ENCODE peak calls at places on chromosomes 11 and 22, in four cellular contexts. G is hepatocyte, Q is aorta, C is HepG2. Z is an unnamed sample.

GRCh38 chr22:23388492-23389009 is 191.5 kb downstream of the IGLL1 start:
- DNase-seq in C (no peak), Q (peak; percentile 47), G (no peak), Z (no peak)

GRCh38 chr11:111833524-111833923 is 37.9 kb downstream of the ALG9 start:
- DNase-seq in G (no peak), C (peak; percentile 19), Q (no peak), Z (no peak)

GRCh38 chr11:57180141-57180561 is 1.6 kb upstream of the LRRC55 start:
- DNase-seq in Q (no peak), G (no peak), C (no peak), Z (no peak)

GRCh38 chr11:77813256-77813655 is 7.3 kb downstream of the RSF1 start:
- DNase-seq in Q (no peak), G (no peak), C (no peak), Z (no peak)

GRCh38 chr22:42719133-42719532 is 1.5 kb downstream of the A4GALT start:
- DNase-seq in Q (no peak), C (no peak), G (no peak), Z (peak; percentile 49)

GRCh38 chr11:126824035-126824607 is 176.4 kb downstream of the KIRREL3 start:
- DNase-seq in G (no peak), Q (no peak), C (no peak), Z (no peak)

GRCh38 chr22:38129856-38130255 is 19.4 kb upstream of the BAIAP2L2 start:
- DNase-seq in G (peak; percentile 6), C (no peak), Q (peak; percentile 39), Z (no peak)

GRCh38 chr22:49010086-49010863 is 817.4 kb downstream of the BRD1 start:
- DNase-seq in Q (peak; percentile 26), G (no peak), C (no peak), Z (no peak)

GRCh38 chr22:19997561-19998231 is 18.9 kb downstream of the ARVCF start:
- DNase-seq in G (no peak), C (no peak), Q (peak; percentile 42), Z (no peak)

GRCh38 chr11:123642435-123642834 is 12.0 kb downstream of the SCN3B start:
- DNase-seq in C (no peak), G (no peak), Q (no peak), Z (no peak)

GRCh38 chr11:75592699-75593098 is 30.6 kb downstream of the SERPINH1 start:
- DNase-seq in G (no peak), C (no peak), Q (no peak), Z (no peak)

GRCh38 chr11:27081056-27081455 is 40.4 kb downstream of the BBOX1 start:
- DNase-seq in Q (no peak), G (no peak), C (no peak), Z (peak; percentile 66)

GRCh38 chr11:3994030-3994640 is 100.5 kb upstream of the RRM1 start:
- DNase-seq in G (no peak), C (peak; percentile 9), Q (no peak), Z (peak; percentile 28)

GRCh38 chr11:73671701-73672100 is 25.3 kb downstream of the PLEKHB1 start:
- DNase-seq in Q (no peak), C (no peak), G (no peak), Z (no peak)

GRCh38 chr11:45933131-45933821 is 10.8 kb downstream of the LARGE2 start:
- DNase-seq in Q (peak; percentile 67), C (no peak), G (peak; percentile 9), Z (no peak)

GRCh38 chr22:37525073-37525745 is 6.0 kb upstream of the CARD10 start:
- DNase-seq in C (no peak), G (peak; percentile 68), Q (peak; percentile 84), Z (peak; percentile 75)

GRCh38 chr22:47757741-47758140 is 995.3 kb downstream of the TBC1D22A start:
- DNase-seq in Q (no peak), C (no peak), G (peak; percentile 21), Z (no peak)

GRCh38 chr11:66181632-66182345 is 86.7 kb upstream of the RAB1B start:
- DNase-seq in Q (no peak), C (peak; percentile 12), G (no peak), Z (no peak)

GRCh38 chr22:49763696-49764095 is 64.0 kb downstream of the BRD1 start:
- DNase-seq in G (no peak), C (no peak), Q (no peak), Z (no peak)

GRCh38 chr11:45666648-45667642 is 1.5 kb upstream of the CHST1 start:
- DNase-seq in G (no peak), Q (peak; percentile 48), C (no peak), Z (no peak)

GRCh38 chr22:50173983-50174355 is 3.4 kb downstream of the PANX2 start:
- DNase-seq in G (no peak), Q (no peak), C (no peak), Z (no peak)

GRCh38 chr22:50178871-50179869 is 6.5 kb upstream of the TRABD start:
- DNase-seq in Q (peak; percentile 67), G (no peak), C (no peak), Z (no peak)

GRCh38 chr11:13772223-13773046 is 104.0 kb downstream of the FAR1 start:
- DNase-seq in Q (no peak), G (peak; percentile 76), C (peak; percentile 58), Z (peak; percentile 56)

GRCh38 chr11:17407575-17407974 is 19.1 kb upstream of the KCNJ11 start:
- DNase-seq in G (no peak), C (no peak), Q (no peak), Z (no peak)

GRCh38 chr11:17408026-17408425 is 19.6 kb upstream of the KCNJ11 start:
- DNase-seq in Q (no peak), C (no peak), G (no peak), Z (no peak)

GRCh38 chr11:17405232-17406005 is 17.0 kb upstream of the KCNJ11 start:
- DNase-seq in C (peak; percentile 37), G (peak; percentile 70), Q (peak; percentile 93), Z (no peak)

GRCh38 chr11:17406818-17407149 is 18.3 kb upstream of the KCNJ11 start:
- DNase-seq in C (no peak), Q (peak; percentile 69), G (no peak), Z (no peak)

GRCh38 chr11:17406082-17406817 is 17.8 kb upstream of the KCNJ11 start:
- DNase-seq in G (no peak), C (no peak), Q (no peak), Z (no peak)
- H3K27ac ChIP-seq in G (peak overlapping the region; percentile 29), C (no peak overlapping the region), Q (no peak overlapping the region), Z (no peak overlapping the region)

GRCh38 chr22:35208003-35208402 is 49.3 kb upstream of the HMGXB4 start:
- DNase-seq in G (no peak), Q (no peak), C (no peak), Z (no peak)

GRCh38 chr22:35205956-35206355 is 51.3 kb upstream of the HMGXB4 start:
- DNase-seq in G (peak; percentile 18), C (no peak), Q (no peak), Z (peak; percentile 54)

GRCh38 chr22:35205141-35205775 is 52.0 kb upstream of the HMGXB4 start:
- DNase-seq in Q (no peak), C (no peak), G (no peak), Z (no peak)

GRCh38 chr22:35209203-35209602 is 48.1 kb upstream of the HMGXB4 start:
- DNase-seq in Q (no peak), G (no peak), C (no peak), Z (no peak)

GRCh38 chr22:35206889-35207288 is 50.4 kb upstream of the HMGXB4 start:
- DNase-seq in C (no peak), G (no peak), Q (no peak), Z (no peak)
- H3K27ac ChIP-seq in C (no peak overlapping the region), G (no peak overlapping the region), Q (no peak overlapping the region), Z (no peak overlapping the region)

DNA sequence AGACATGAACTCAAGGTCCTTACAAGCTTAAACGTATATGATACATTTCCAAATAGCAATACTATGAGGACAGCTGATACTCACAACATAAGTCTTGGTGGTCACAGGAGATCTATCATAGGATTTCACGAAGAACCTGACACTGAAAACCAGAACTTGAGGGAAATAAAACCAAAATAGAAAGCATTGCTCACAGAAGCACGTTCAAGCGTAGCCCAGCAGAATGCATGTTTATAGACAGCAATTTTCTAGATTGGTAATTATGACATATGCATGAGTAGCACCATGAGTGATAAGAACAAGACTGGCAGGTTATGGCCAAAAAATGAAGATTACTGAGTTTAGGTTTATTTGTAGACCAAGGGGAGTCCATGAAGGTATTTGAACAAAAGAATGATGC is 243.5 kb downstream of the ETS1 start:
- DNase-seq in C (no peak), Q (no peak), G (no peak), Z (peak; percentile 44)
- H3K27ac ChIP-seq in C (no peak overlapping the region), Q (no peak overlapping the region), G (no peak overlapping the region), Z (no peak overlapping the region)

DNA sequence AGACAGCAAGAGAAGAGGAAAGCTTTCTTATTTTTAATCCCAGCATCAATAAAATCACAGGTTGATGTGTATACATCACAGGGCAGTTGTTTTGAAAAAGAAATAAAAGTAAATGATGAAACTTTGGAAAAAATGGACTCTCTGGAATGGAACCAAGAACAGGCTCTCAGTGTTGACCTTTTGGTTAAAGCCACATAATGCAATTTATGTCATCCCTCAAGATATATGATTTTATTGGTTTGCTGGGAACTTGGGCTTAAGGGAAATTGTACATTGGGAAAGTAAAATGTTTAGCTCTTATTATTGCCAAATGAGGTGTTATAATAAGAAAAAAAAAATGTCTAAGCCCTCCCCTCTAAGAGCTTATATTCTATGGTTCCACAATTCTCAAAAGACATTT is 139.8 kb upstream of the MTNR1B start:
- DNase-seq in Q (no peak), C (no peak), G (no peak), Z (no peak)
- H3K27ac ChIP-seq in Q (no peak overlapping the region), C (no peak overlapping the region), G (no peak overlapping the region), Z (no peak overlapping the region)

DNA sequence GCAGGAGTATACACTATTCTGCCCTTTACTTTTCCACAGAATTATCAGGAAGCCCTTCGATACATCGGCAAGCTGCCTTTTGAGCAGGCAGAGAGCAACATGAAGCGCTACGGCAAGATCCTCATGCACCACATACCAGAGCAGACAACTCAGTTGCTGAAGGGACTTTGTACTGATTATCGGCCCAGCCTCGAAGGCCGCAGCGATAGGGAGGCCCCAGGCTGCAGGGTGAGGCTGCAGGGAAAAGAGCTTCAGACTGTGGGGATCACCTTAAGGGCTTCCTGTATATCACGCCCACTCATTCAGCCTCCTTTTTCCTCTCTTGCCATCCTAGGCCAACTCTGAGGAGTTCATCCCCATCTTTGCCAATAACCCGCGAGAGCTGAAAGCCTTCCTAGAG is 6.8 kb upstream of the HMBS start:
- DNase-seq in C (no peak), Q (peak; percentile 7), G (no peak), Z (no peak)
- H3K27ac ChIP-seq in C (no peak overlapping the region), Q (no peak overlapping the region), G (no peak overlapping the region), Z (no peak overlapping the region)

GRCh38 chr11:35011389-35011788 is 95.0 kb downstream of the PDHX start:
- DNase-seq in G (no peak), Q (no peak), C (no peak), Z (no peak)

GRCh38 chr11:35007277-35007676 is 90.9 kb downstream of the PDHX start:
- DNase-seq in G (no peak), Q (no peak), C (no peak), Z (no peak)

GRCh38 chr11:35009941-35010337 is 93.5 kb downstream of the PDHX start:
- DNase-seq in Q (no peak), C (no peak), G (no peak), Z (no peak)

GRCh38 chr11:35010656-35011055 is 94.2 kb downstream of the PDHX start:
- DNase-seq in Q (no peak), G (no peak), C (no peak), Z (no peak)

GRCh38 chr11:35009191-35009940 is 92.9 kb downstream of the PDHX start:
- DNase-seq in G (peak; percentile 43), C (peak; percentile 44), Q (no peak), Z (peak; percentile 94)
- H3K27ac ChIP-seq in G (peak overlapping the region; percentile 54), C (no peak overlapping the region), Q (no peak overlapping the region), Z (peak overlapping the region; percentile 86)

Z was measured in foreskin keratinocyte.